ENCODE peak calls at places on chromosomes 16 and 17, in five cellular contexts. A is PC-3, P is heart left ventricle, T is thoracic aorta, N is adrenal gland. B is an unnamed sample.

GRCh38 chr16:10100829-10101228 is 81.4 kb downstream of the GRIN2A start:
- DNase-seq in N (no peak), T (no peak), A (no peak), P (no peak), B (no peak)

GRCh38 chr17:65294184-65294719 is 157.1 kb downstream of the RGS9 start:
- DNase-seq in N (peak), T (no peak), P (peak), A (peak), B (peak)

GRCh38 chr17:19343671-19344151 is 18.8 kb downstream of the B9D1 start:
- DNase-seq in A (no peak), N (peak), P (no peak), T (no peak), B (no peak)

GRCh38 chr16:68607443-68607842 is 37.7 kb upstream of the CDH3 start:
- DNase-seq in P (no peak), N (no peak), T (no peak), A (no peak), B (no peak)

GRCh38 chr17:14745122-14745521 is 444.2 kb downstream of the HS3ST3B1 start:
- DNase-seq in A (peak), N (no peak), T (no peak), P (no peak), B (no peak)

GRCh38 chr16:57255686-57256415 is 10.8 kb downstream of the ARL2BP start:
- DNase-seq in N (no peak), A (peak), P (no peak), T (no peak), B (no peak)

GRCh38 chr16:14628806-14629611 is 1.1 kb downstream of the PARN start:
- DNase-seq in A (no peak), N (no peak), T (no peak), P (no peak), B (no peak)

GRCh38 chr16:27676807-27677206 is 126.9 kb downstream of the KATNIP start:
- DNase-seq in N (no peak), A (peak), T (no peak), P (no peak), B (peak)

GRCh38 chr17:46082293-46082692 is 83.2 kb downstream of the STH start:
- DNase-seq in P (no peak), T (no peak), A (no peak), N (no peak), B (no peak)

GRCh38 chr16:47047804-47048203 is 74.3 kb upstream of the DNAJA2 start:
- DNase-seq in T (no peak), P (no peak), A (no peak), N (no peak), B (no peak)

GRCh38 chr16:47052666-47053640 is 79.5 kb upstream of the DNAJA2 start:
- DNase-seq in P (no peak), T (no peak), N (no peak), A (no peak), B (no peak)

GRCh38 chr16:47051031-47051430 is 77.6 kb upstream of the DNAJA2 start:
- DNase-seq in N (no peak), P (no peak), T (no peak), A (no peak), B (no peak)

GRCh38 chr16:47046726-47047602 is 73.5 kb upstream of the DNAJA2 start:
- DNase-seq in N (peak), A (no peak), P (no peak), T (no peak), B (no peak)

DNA sequence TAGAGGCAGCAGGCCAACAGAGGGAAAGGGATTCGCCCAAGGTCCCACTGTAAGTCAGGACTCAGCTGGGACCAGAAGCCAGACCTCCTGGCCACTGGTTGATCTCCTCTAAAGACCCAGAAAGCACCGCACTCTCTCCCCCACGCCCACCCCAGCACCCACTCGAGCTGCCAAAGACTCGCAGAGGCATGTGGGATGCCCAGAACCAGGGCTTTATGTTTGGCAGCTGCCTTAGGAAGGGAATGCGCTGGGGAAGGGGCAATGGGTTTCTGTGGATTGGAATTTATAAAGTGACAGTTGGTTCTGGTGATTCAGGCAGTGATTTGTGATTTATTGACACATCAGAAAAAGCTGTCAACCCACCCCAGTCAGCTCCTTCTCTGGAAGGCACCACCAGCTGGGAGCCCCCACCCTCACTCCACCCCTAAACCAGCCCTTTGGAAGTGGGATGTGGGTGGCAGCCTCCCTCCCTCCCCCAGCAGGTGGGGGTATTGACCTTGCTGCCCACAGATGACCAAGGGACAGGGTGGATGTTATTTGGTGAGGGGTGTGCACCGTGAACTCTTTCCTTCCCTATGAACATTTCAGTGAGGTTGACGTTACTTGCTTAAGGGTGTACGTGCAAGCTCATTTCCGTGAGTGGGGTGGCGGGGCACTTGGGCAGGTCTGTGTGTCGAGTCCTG is 76.6 kb upstream of the DNAJA2 start:
- DNase-seq in T (no peak), A (no peak), P (no peak), N (no peak), B (no peak)
- H3K27ac ChIP-seq in T (no peak), A (no peak), P (no peak), N (no peak), B (no peak)

GRCh38 chr16:79128706-79129105 is 471.8 kb downstream of the MAF start:
- DNase-seq in P (no peak), T (no peak), N (no peak), A (no peak), B (no peak)
- TF ChIP-seq CTCF in P (no peak), T (no peak), N (no peak), A (no peak), B (no peak)

DNA sequence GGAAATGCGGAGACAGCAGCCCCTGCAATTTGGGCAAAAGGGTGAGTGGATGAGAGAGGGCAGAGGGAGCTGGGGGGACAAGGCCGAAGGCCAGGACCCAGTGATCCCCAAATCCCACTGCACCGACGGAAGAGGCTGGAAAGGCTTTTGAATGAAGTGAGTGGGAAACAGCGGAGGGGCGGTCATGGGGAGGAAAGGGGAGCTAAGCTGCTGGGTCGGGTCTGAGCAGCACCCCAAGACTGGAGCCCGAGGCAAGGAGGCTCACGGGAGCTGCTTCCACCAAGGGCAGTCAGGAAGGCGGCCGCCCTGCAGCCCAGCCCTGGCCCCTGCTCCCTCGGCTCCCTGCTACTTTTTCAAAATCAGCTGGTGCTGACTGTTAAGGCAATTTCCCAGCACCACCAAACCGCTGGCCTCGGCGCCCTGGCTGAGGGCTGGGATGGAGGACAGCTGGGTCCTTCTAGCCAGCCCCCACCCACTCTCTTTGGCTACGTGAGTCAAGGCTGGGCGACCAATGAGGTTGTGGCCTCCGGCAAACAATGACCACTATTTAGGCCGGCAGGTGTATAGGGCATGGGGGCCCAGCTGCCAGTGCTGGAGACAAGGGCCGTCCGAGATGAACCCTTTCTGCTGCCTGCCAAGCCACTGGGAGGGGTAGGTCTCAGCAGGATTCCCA is 509 bp downstream of the SERPINF1 start:
- DNase-seq in T (no peak), A (no peak), P (peak), N (no peak), B (peak)
- H3K4me3 ChIP-seq in T (peak), A (no peak), P (peak), N (no peak), B (peak)

GRCh38 chr16:65314246-65315003 is 192.6 kb upstream of the CDH11 start:
- DNase-seq in A (no peak), P (no peak), T (no peak), N (no peak), B (no peak)

GRCh38 chr16:65318138-65318537 is 196.3 kb upstream of the CDH11 start:
- DNase-seq in N (no peak), T (no peak), A (no peak), P (no peak), B (no peak)

GRCh38 chr16:65315004-65315398 is 193.1 kb upstream of the CDH11 start:
- DNase-seq in N (peak), T (peak), P (peak), A (no peak), B (no peak)

GRCh38 chr16:65319621-65320231 is 197.9 kb upstream of the CDH11 start:
- DNase-seq in T (no peak), P (no peak), A (no peak), N (no peak), B (no peak)

GRCh38 chr16:65318590-65319267 is 196.9 kb upstream of the CDH11 start:
- DNase-seq in P (no peak), N (no peak), A (no peak), T (no peak), B (no peak)
- H3K27ac ChIP-seq in P (no peak), N (no peak), A (no peak), T (no peak), B (no peak)

GRCh38 chr16:72025404-72026114 is 17.0 kb downstream of the DHODH start:
- DNase-seq in A (no peak), T (no peak), P (no peak), N (no peak), B (no peak)

GRCh38 chr16:72024862-72025382 is 16.4 kb downstream of the DHODH start:
- DNase-seq in T (no peak), A (peak), N (no peak), P (no peak), B (no peak)

GRCh38 chr16:72023962-72024361 is 15.4 kb downstream of the DHODH start:
- DNase-seq in T (no peak), A (no peak), N (no peak), P (no peak), B (no peak)

GRCh38 chr16:72029567-72030271 is 21.2 kb downstream of the DHODH start:
- DNase-seq in P (no peak), T (no peak), N (no peak), A (no peak), B (no peak)

GRCh38 chr16:72027669-72028378 is 19.3 kb downstream of the DHODH start:
- DNase-seq in T (no peak), P (no peak), A (no peak), N (peak), B (no peak)
- TF ChIP-seq CTCF in T (no peak), P (no peak), A (no peak), N (no peak), B (no peak)